ENCODE peak calls at places on chromosomes 7 and 10, in seven cellular contexts. K, L, V, J, S, I and M are unnamed samples.

GRCh38 chr10:360653-361052 is 225.4 kb downstream of the ZMYND11 start:
- DNase-seq in K (no peak), L (no peak), V (no peak), J (no peak), S (no peak), I (no peak), M (no peak)

GRCh38 chr7:7820939-7821338 is 102.5 kb upstream of the RPA3 start:
- DNase-seq in K (peak), L (no peak), V (no peak), J (no peak), S (no peak), I (no peak), M (no peak)

GRCh38 chr7:129664029-129665012 is 52.8 kb downstream of the NRF1 start:
- DNase-seq in K (peak), L (no peak), V (peak), J (peak), S (peak), I (no peak), M (peak)

GRCh38 chr7:73701357-73701995 is 18.0 kb downstream of the STX1A start:
- DNase-seq in K (peak), L (no peak), V (no peak), J (peak), S (no peak), I (no peak), M (no peak)

GRCh38 chr7:132590162-132590561 is 13.9 kb upstream of the PLXNA4 start:
- DNase-seq in K (peak), L (no peak), V (no peak), J (no peak), S (no peak), I (no peak), M (no peak)

GRCh38 chr7:33873981-33874750 is 31.2 kb upstream of the BMPER start:
- DNase-seq in K (no peak), L (no peak), V (no peak), J (no peak), S (no peak), I (no peak), M (no peak)

GRCh38 chr10:12513775-12514663 is 164.7 kb downstream of the CAMK1D start:
- DNase-seq in K (no peak), L (no peak), V (no peak), J (no peak), S (no peak), I (no peak), M (no peak)

GRCh38 chr7:156438011-156438410 is 202.6 kb upstream of the RNF32 start:
- DNase-seq in K (no peak), L (no peak), V (no peak), J (no peak), S (no peak), I (no peak), M (no peak)

GRCh38 chr10:67079126-67079525 is 153.3 kb downstream of the LRRTM3 start:
- DNase-seq in K (no peak), L (no peak), V (no peak), J (no peak), S (no peak), I (no peak), M (no peak)

GRCh38 chr7:15751191-15751701 is 64.8 kb upstream of the MEOX2 start:
- DNase-seq in K (no peak), L (no peak), V (no peak), J (no peak), S (no peak), I (no peak), M (no peak)

GRCh38 chr10:30437039-30437781 is 3.2 kb downstream of the MAP3K8 start:
- DNase-seq in K (peak), L (no peak), V (no peak), J (no peak), S (no peak), I (no peak), M (no peak)

GRCh38 chr7:151745090-151745638 is 131.8 kb downstream of the PRKAG2 start:
- DNase-seq in K (no peak), L (no peak), V (peak), J (peak), S (no peak), I (peak), M (no peak)

GRCh38 chr7:7108931-7109330 is 73.4 kb upstream of the C1GALT1 start:
- DNase-seq in K (no peak), L (no peak), V (no peak), J (no peak), S (no peak), I (no peak), M (no peak)

GRCh38 chr10:72081772-72082590 is 6.4 kb downstream of the SPOCK2 start:
- DNase-seq in K (no peak), L (no peak), V (no peak), J (peak), S (no peak), I (no peak), M (no peak)

GRCh38 chr10:72079356-72079755 is 9.0 kb downstream of the SPOCK2 start:
- DNase-seq in K (no peak), L (no peak), V (no peak), J (peak), S (no peak), I (no peak), M (no peak)

GRCh38 chr10:72077275-72077990 is 10.9 kb downstream of the SPOCK2 start:
- DNase-seq in K (no peak), L (no peak), V (no peak), J (peak), S (no peak), I (no peak), M (no peak)

GRCh38 chr10:72081210-72081609 is 7.1 kb downstream of the SPOCK2 start:
- DNase-seq in K (no peak), L (no peak), V (no peak), J (peak), S (no peak), I (no peak), M (no peak)

GRCh38 chr10:72080042-72081035 is 8.0 kb downstream of the SPOCK2 start:
- DNase-seq in K (no peak), L (no peak), V (no peak), J (peak), S (no peak), I (no peak), M (no peak)
- H3K4me3 ChIP-seq in K (no peak), L (no peak), V (no peak), J (no peak), S (no peak), I (no peak), M (no peak)

GRCh38 chr10:63314020-63314419 is 151.8 kb downstream of the JMJD1C start:
- DNase-seq in K (no peak), L (no peak), V (no peak), J (no peak), S (no peak), I (no peak), M (no peak)
- H3K4me3 ChIP-seq in K (no peak), L (no peak), V (no peak), J (no peak), S (no peak), I (no peak), M (no peak)

GRCh38 chr10:9228770-9229169 is 1174.3 kb downstream of the GATA3 start:
- DNase-seq in K (no peak), L (no peak), V (no peak), J (no peak), S (no peak), I (no peak), M (no peak)
- H3K4me3 ChIP-seq in K (no peak), L (no peak), V (no peak), J (no peak), S (no peak), I (no peak), M (no peak)

GRCh38 chr7:31043035-31043434 is 9.1 kb upstream of the ADCYAP1R1 start:
- DNase-seq in K (no peak), L (no peak), V (no peak), J (peak), S (no peak), I (no peak), M (no peak)
- H3K4me3 ChIP-seq in K (no peak), L (no peak), V (no peak), J (no peak), S (no peak), I (no peak), M (no peak)

GRCh38 chr7:92633211-92633906 is 43.2 kb upstream of the FAM133B start:
- DNase-seq in K (peak), L (no peak), V (peak), J (no peak), S (peak), I (peak), M (peak)

GRCh38 chr7:92636018-92636560 is 45.9 kb upstream of the FAM133B start:
- DNase-seq in K (peak), L (no peak), V (no peak), J (no peak), S (no peak), I (no peak), M (no peak)

GRCh38 chr7:92634125-92634710 is 44.0 kb upstream of the FAM133B start:
- DNase-seq in K (peak), L (no peak), V (no peak), J (no peak), S (no peak), I (no peak), M (no peak)

GRCh38 chr7:92634924-92635519 is 44.8 kb upstream of the FAM133B start:
- DNase-seq in K (peak), L (no peak), V (peak), J (no peak), S (peak), I (no peak), M (peak)

DNA sequence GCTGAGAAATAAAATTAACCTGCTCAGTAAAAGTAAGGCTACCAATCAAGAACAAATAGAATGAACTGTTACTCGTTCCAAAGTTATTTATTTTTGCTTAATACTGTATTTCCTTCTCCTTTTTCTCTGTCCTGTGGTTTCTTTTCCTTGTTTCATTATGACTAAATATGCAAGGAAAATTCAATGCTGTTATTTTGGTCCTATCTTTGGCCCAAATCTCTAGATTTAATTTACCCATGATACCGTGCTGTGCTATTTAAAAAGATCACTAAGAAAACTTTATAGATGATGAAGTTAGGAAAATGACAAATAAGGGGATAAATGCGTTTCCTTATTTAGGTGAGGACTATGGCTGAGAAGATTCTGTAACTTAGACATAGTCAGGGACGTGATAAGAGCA is 45.3 kb upstream of the FAM133B start:
- DNase-seq in K (no peak), L (no peak), V (no peak), J (no peak), S (no peak), I (no peak), M (no peak)
- H3K4me3 ChIP-seq in K (no peak), L (no peak), V (no peak), J (no peak), S (no peak), I (no peak), M (no peak)

GRCh38 chr10:133274751-133275682 is 1.7 kb downstream of the ADAM8 start:
- DNase-seq in K (no peak), L (no peak), V (no peak), J (no peak), S (no peak), I (no peak), M (no peak)
- H3K4me3 ChIP-seq in K (no peak), L (no peak), V (no peak), J (no peak), S (peak), I (no peak), M (no peak)

GRCh38 chr7:76281006-76281705 is 21.3 kb upstream of the HSPB1 start:
- DNase-seq in K (no peak), L (peak), V (no peak), J (peak), S (no peak), I (no peak), M (no peak)
- H3K4me3 ChIP-seq in K (no peak), L (peak), V (peak), J (peak), S (no peak), I (peak), M (peak)

GRCh38 chr10:99235469-99235871 is at the start of gene HPSE2:
- DNase-seq in K (no peak), L (no peak), V (no peak), J (peak), S (no peak), I (no peak), M (no peak)
- H3K4me3 ChIP-seq in K (no peak), L (peak), V (no peak), J (peak), S (peak), I (peak), M (no peak)